ENCODE peak calls at places on chromosomes 16 and 17, in six cellular contexts. E is lower leg skin, I is cardiac fibroblast, R is right atrium auricular region, P is activated B cell treated with CpG ODN at 0.5 μM for 24 hours, F is fibroblast of villous mesenchyme. B is an unnamed sample.

GRCh38 chr17:49516190-49516589 is 21.1 kb downstream of the NGFR start:
- DNase-seq in E (no peak), I (peak; percentile 29), R (no peak), P (no peak), F (peak; percentile 18), B (no peak)

GRCh38 chr16:23867566-23867965 is 31.8 kb downstream of the PRKCB start:
- DNase-seq in E (no peak), I (no peak), R (no peak), P (no peak), F (no peak), B (no peak)

GRCh38 chr17:17605747-17606083 is 14.2 kb upstream of the PEMT start:
- DNase-seq in E (no peak), I (peak; percentile 48), R (no peak), P (no peak), F (peak; percentile 66), B (no peak)

GRCh38 chr17:39045948-39046679 is 78.9 kb upstream of the FBXO47 start:
- DNase-seq in E (no peak), I (no peak), R (no peak), P (no peak), F (no peak), B (no peak)

GRCh38 chr16:53482123-53482522 is 20.9 kb downstream of the AKTIP start:
- DNase-seq in E (no peak), I (peak; percentile 40), R (no peak), P (no peak), F (peak; percentile 49), B (no peak)

GRCh38 chr16:14510939-14511797 is 118.9 kb downstream of the PARN start:
- DNase-seq in E (no peak), I (peak; percentile 84), R (no peak), P (no peak), F (peak; percentile 83), B (no peak)

GRCh38 chr16:71738820-71739219 is 14.3 kb upstream of the PHLPP2 start:
- DNase-seq in E (no peak), I (no peak), R (no peak), P (no peak), F (no peak), B (no peak)

GRCh38 chr16:23121024-23121423 is 28.2 kb downstream of the USP31 start:
- DNase-seq in E (no peak), I (no peak), R (no peak), P (no peak), F (peak; percentile 19), B (no peak)

GRCh38 chr16:85550422-85551318 is 62.5 kb upstream of the GSE1 start:
- DNase-seq in E (no peak), I (no peak), R (no peak), P (no peak), F (no peak), B (no peak)

GRCh38 chr17:74008196-74008595 is 195.3 kb upstream of the RPL38 start:
- DNase-seq in E (no peak), I (no peak), R (no peak), P (no peak), F (no peak), B (peak; percentile 22)

GRCh38 chr16:72763927-72764628 is 283.9 kb downstream of the ZFHX3 start:
- DNase-seq in E (no peak), I (no peak), R (no peak), P (no peak), F (no peak), B (no peak)

GRCh38 chr16:48511716-48512115 is 98.3 kb downstream of the N4BP1 start:
- DNase-seq in E (no peak), I (no peak), R (no peak), P (no peak), F (no peak), B (no peak)

GRCh38 chr17:48149174-48150106 is 41.9 kb downstream of the SNX11 start:
- DNase-seq in E (no peak), I (peak; percentile 25), R (no peak), P (no peak), F (peak; percentile 24), B (no peak)

GRCh38 chr17:27477050-27477647 is 20.9 kb downstream of the KSR1 start:
- DNase-seq in E (no peak), I (no peak), R (no peak), P (no peak), F (no peak), B (no peak)

GRCh38 chr17:386145-386876 is 33.7 kb upstream of the RPH3AL start:
- DNase-seq in E (peak; percentile 42), I (peak; percentile 30), R (peak; percentile 82), P (peak; percentile 74), F (no peak), B (peak; percentile 74)

GRCh38 chr17:40818343-40818732 is 4.1 kb downstream of the KRT10 start:
- DNase-seq in E (no peak), I (no peak), R (no peak), P (no peak), F (no peak), B (no peak)

GRCh38 chr17:43328650-43329049 is 70.1 kb upstream of the ARL4D start:
- DNase-seq in E (no peak), I (no peak), R (no peak), P (no peak), F (peak; percentile 44), B (no peak)

GRCh38 chr17:43327834-43328420 is 70.9 kb upstream of the ARL4D start:
- DNase-seq in E (no peak), I (no peak), R (no peak), P (no peak), F (no peak), B (no peak)

GRCh38 chr17:43326490-43327275 is 72.1 kb upstream of the ARL4D start:
- DNase-seq in E (no peak), I (no peak), R (no peak), P (no peak), F (no peak), B (no peak)

GRCh38 chr17:43327421-43327820 is 71.4 kb upstream of the ARL4D start:
- DNase-seq in E (no peak), I (no peak), R (no peak), P (no peak), F (no peak), B (no peak)

GRCh38 chr17:43324205-43324893 is 74.4 kb upstream of the ARL4D start:
- DNase-seq in E (no peak), I (no peak), R (no peak), P (no peak), F (no peak), B (no peak)
- TF ChIP-seq CTCF in E (no peak), I (peak; percentile 12), R (no peak), P (no peak), F (peak; percentile 22), B (no peak)

GRCh38 chr16:83891742-83892141 is 7.2 kb upstream of the MLYCD start:
- DNase-seq in E (no peak), I (no peak), R (no peak), P (no peak), F (no peak), B (no peak)
- TF ChIP-seq CTCF in E (no peak), I (no peak), R (no peak), P (no peak), F (no peak), B (no peak)

DNA sequence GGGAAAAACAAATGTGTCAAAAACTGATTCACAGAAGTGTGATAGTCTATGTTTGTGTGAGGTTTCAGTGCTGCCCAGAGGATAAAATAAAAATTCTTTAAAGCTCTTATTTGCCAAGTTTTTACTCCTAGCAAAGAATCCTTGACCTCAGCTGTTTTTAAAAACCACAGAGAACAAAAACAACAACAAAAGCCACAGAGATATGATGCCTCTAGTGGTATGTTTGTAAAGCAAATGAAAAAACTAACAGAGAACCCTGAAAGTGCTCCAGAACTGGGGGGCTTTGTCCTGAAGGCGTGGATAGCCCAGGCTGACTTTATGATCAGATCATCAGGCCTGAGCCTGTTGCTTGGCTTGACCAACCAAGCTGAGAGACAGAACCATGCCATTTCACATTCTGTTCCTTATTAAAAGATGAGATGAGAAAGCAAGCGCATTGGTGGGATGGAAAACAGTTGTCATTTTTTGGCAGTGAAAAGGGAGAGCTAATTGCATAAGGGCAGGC is 411.1 kb downstream of the CPPED1 start:
- DNase-seq in E (peak; percentile 64), I (peak; percentile 16), R (no peak), P (no peak), F (peak; percentile 63), B (no peak)
- TF ChIP-seq CTCF in E (no peak), I (peak; percentile 26), R (no peak), P (no peak), F (peak; percentile 28), B (peak; percentile 20)

GRCh38 chr17:58960068-58960467 is 146.6 kb downstream of the TRIM37 start:
- DNase-seq in E (no peak), I (peak; percentile 82), R (no peak), P (no peak), F (peak; percentile 43), B (no peak)
- TF ChIP-seq CTCF in E (no peak), I (peak; percentile 46), R (no peak), P (no peak), F (peak; percentile 22), B (no peak)

DNA sequence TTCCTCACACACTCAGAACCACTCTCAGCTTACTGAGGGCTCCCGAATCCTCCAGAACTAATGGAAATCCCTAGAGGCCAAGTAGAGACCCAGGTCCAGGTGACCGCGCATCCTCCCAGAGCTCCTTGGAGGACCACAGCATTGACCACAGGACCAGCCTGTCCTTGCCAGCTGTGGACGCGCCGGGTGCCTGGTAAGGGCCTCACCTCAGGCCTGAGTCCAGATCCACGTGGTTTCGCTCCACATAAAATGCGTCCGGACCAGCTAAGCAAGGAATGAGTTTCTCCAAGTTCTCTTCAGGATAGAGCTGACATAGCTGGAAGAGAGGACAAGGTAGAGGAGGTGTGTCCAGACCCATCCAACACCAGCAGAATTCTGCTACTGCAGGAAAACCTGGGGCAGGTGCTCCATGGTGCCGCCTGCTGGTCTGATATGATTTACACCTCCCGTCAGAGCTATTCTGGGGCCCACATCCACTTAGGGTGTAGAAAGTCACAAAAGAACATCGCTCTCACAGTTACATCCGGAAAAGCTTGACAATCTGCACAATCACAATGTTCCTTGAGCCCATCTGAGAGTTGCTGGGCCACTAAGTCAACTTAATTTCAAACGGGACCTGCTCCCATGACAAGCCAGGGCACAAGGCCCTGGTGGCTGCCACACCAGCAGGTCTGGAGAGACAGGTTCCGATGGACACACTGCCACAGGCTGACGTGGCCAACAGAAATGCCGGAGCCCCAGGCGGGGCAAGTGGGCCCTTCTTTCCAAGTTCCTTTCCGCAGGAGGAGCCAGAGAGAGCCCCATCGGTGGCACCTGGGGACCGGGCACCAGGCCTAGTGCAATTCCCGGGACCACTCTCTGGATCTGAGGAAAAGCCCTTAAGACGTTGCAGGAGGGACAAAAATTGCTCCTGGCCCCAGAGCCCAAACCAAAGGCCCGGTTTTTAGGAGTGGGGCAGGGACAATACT is 28.5 kb downstream of the MAP1LC3B start:
- DNase-seq in E (no peak), I (no peak), R (no peak), P (no peak), F (no peak), B (no peak)
- TF ChIP-seq CTCF in E (no peak), I (peak; percentile 17), R (no peak), P (no peak), F (no peak), B (no peak)

B was measured in neural crest cell.